ENCODE peak calls at places on chromosomes 16 and 17, in eight cellular contexts. One of them, this sample, is unnamed.

GRCh38 chr17:46943511-46944393 is 20.8 kb downstream of the GOSR2 start:
- DNase-seq in gastrocnemius medialis: no peak
- DNase-seq in dorsolateral prefrontal cortex: peak
- DNase-seq in GM10248: no peak
- DNase-seq in ecto neural progenitor cell: no peak
- DNase-seq in activated CD4-positive, alpha-beta T cell treated with anti-CD3 and anti-CD28 coated beads for 24 hours: no peak
- DNase-seq in NCI-H1105: no peak
- DNase-seq in activated T-cell treated with anti-CD3 and anti-CD28 coated beads for 48 hours: no peak
- DNase-seq in this sample: no peak

GRCh38 chr16:867421-868385 is 67.2 kb upstream of the GNG13 start:
- DNase-seq in ecto neural progenitor cell: no peak
- DNase-seq in activated T-cell treated with anti-CD3 and anti-CD28 coated beads for 48 hours: no peak
- DNase-seq in gastrocnemius medialis: no peak
- DNase-seq in NCI-H1105: no peak
- DNase-seq in activated CD4-positive, alpha-beta T cell treated with anti-CD3 and anti-CD28 coated beads for 24 hours: no peak
- DNase-seq in dorsolateral prefrontal cortex: no peak
- DNase-seq in GM10248: no peak
- DNase-seq in this sample: no peak

GRCh38 chr17:5069724-5070123 is 8.5 kb upstream of the ZFP3 start:
- DNase-seq in activated CD4-positive, alpha-beta T cell treated with anti-CD3 and anti-CD28 coated beads for 24 hours: no peak
- DNase-seq in NCI-H1105: no peak
- DNase-seq in GM10248: no peak
- DNase-seq in activated T-cell treated with anti-CD3 and anti-CD28 coated beads for 48 hours: no peak
- DNase-seq in dorsolateral prefrontal cortex: no peak
- DNase-seq in ecto neural progenitor cell: no peak
- DNase-seq in gastrocnemius medialis: no peak
- DNase-seq in this sample: no peak

GRCh38 chr17:10033982-10034381 is 128.9 kb upstream of the RCVRN start:
- DNase-seq in ecto neural progenitor cell: no peak
- DNase-seq in dorsolateral prefrontal cortex: no peak
- DNase-seq in activated CD4-positive, alpha-beta T cell treated with anti-CD3 and anti-CD28 coated beads for 24 hours: no peak
- DNase-seq in NCI-H1105: no peak
- DNase-seq in activated T-cell treated with anti-CD3 and anti-CD28 coated beads for 48 hours: no peak
- DNase-seq in gastrocnemius medialis: peak
- DNase-seq in GM10248: no peak
- DNase-seq in this sample: no peak

GRCh38 chr17:50837286-50837979 is 2.0 kb downstream of the WFIKKN2 start:
- DNase-seq in dorsolateral prefrontal cortex: no peak
- DNase-seq in gastrocnemius medialis: no peak
- DNase-seq in activated T-cell treated with anti-CD3 and anti-CD28 coated beads for 48 hours: no peak
- DNase-seq in GM10248: peak
- DNase-seq in ecto neural progenitor cell: no peak
- DNase-seq in NCI-H1105: no peak
- DNase-seq in activated CD4-positive, alpha-beta T cell treated with anti-CD3 and anti-CD28 coated beads for 24 hours: no peak
- DNase-seq in this sample: no peak

GRCh38 chr17:28864991-28865849 is 10.4 kb downstream of the ERAL1 start:
- DNase-seq in activated CD4-positive, alpha-beta T cell treated with anti-CD3 and anti-CD28 coated beads for 24 hours: no peak
- DNase-seq in ecto neural progenitor cell: no peak
- DNase-seq in dorsolateral prefrontal cortex: no peak
- DNase-seq in NCI-H1105: no peak
- DNase-seq in gastrocnemius medialis: no peak
- DNase-seq in GM10248: no peak
- DNase-seq in activated T-cell treated with anti-CD3 and anti-CD28 coated beads for 48 hours: no peak
- DNase-seq in this sample: no peak

GRCh38 chr17:11742891-11743290 is 144.6 kb downstream of the DNAH9 start:
- DNase-seq in gastrocnemius medialis: no peak
- DNase-seq in dorsolateral prefrontal cortex: no peak
- DNase-seq in GM10248: no peak
- DNase-seq in NCI-H1105: no peak
- DNase-seq in activated CD4-positive, alpha-beta T cell treated with anti-CD3 and anti-CD28 coated beads for 24 hours: no peak
- DNase-seq in ecto neural progenitor cell: no peak
- DNase-seq in activated T-cell treated with anti-CD3 and anti-CD28 coated beads for 48 hours: no peak
- DNase-seq in this sample: no peak

GRCh38 chr17:40827746-40828453 is 5.5 kb upstream of the KRT10 start:
- DNase-seq in activated T-cell treated with anti-CD3 and anti-CD28 coated beads for 48 hours: no peak
- DNase-seq in gastrocnemius medialis: no peak
- DNase-seq in dorsolateral prefrontal cortex: no peak
- DNase-seq in NCI-H1105: no peak
- DNase-seq in activated CD4-positive, alpha-beta T cell treated with anti-CD3 and anti-CD28 coated beads for 24 hours: no peak
- DNase-seq in ecto neural progenitor cell: no peak
- DNase-seq in GM10248: no peak
- DNase-seq in this sample: no peak

GRCh38 chr16:66924527-66925321 is 611 bp downstream of the RRAD start:
- DNase-seq in GM10248: peak
- DNase-seq in NCI-H1105: no peak
- DNase-seq in activated CD4-positive, alpha-beta T cell treated with anti-CD3 and anti-CD28 coated beads for 24 hours: no peak
- DNase-seq in gastrocnemius medialis: peak
- DNase-seq in dorsolateral prefrontal cortex: no peak
- DNase-seq in activated T-cell treated with anti-CD3 and anti-CD28 coated beads for 48 hours: peak
- DNase-seq in ecto neural progenitor cell: peak
- DNase-seq in this sample: peak

GRCh38 chr16:56109205-56109604 is 82.1 kb upstream of the GNAO1 start:
- DNase-seq in dorsolateral prefrontal cortex: no peak
- DNase-seq in gastrocnemius medialis: no peak
- DNase-seq in GM10248: no peak
- DNase-seq in NCI-H1105: no peak
- DNase-seq in activated T-cell treated with anti-CD3 and anti-CD28 coated beads for 48 hours: no peak
- DNase-seq in ecto neural progenitor cell: no peak
- DNase-seq in activated CD4-positive, alpha-beta T cell treated with anti-CD3 and anti-CD28 coated beads for 24 hours: no peak
- DNase-seq in this sample: no peak

GRCh38 chr16:66382171-66382965 is 15.9 kb downstream of the CDH5 start:
- DNase-seq in GM10248: no peak
- DNase-seq in ecto neural progenitor cell: no peak
- DNase-seq in dorsolateral prefrontal cortex: no peak
- DNase-seq in gastrocnemius medialis: no peak
- DNase-seq in activated T-cell treated with anti-CD3 and anti-CD28 coated beads for 48 hours: no peak
- DNase-seq in activated CD4-positive, alpha-beta T cell treated with anti-CD3 and anti-CD28 coated beads for 24 hours: no peak
- DNase-seq in NCI-H1105: no peak
- DNase-seq in this sample: no peak

GRCh38 chr17:68387485-68387884 is 69.8 kb downstream of the WIPI1 start:
- DNase-seq in ecto neural progenitor cell: no peak
- DNase-seq in dorsolateral prefrontal cortex: no peak
- DNase-seq in NCI-H1105: no peak
- DNase-seq in activated T-cell treated with anti-CD3 and anti-CD28 coated beads for 48 hours: no peak
- DNase-seq in gastrocnemius medialis: no peak
- DNase-seq in activated CD4-positive, alpha-beta T cell treated with anti-CD3 and anti-CD28 coated beads for 24 hours: no peak
- DNase-seq in GM10248: no peak
- DNase-seq in this sample: no peak

GRCh38 chr17:80109066-80109618 is 7.8 kb downstream of the GAA start:
- DNase-seq in activated T-cell treated with anti-CD3 and anti-CD28 coated beads for 48 hours: no peak
- DNase-seq in gastrocnemius medialis: no peak
- DNase-seq in dorsolateral prefrontal cortex: no peak
- DNase-seq in NCI-H1105: no peak
- DNase-seq in GM10248: no peak
- DNase-seq in activated CD4-positive, alpha-beta T cell treated with anti-CD3 and anti-CD28 coated beads for 24 hours: no peak
- DNase-seq in ecto neural progenitor cell: no peak
- DNase-seq in this sample: no peak

GRCh38 chr16:86476956-86477530 is 33.3 kb upstream of the FOXF1 start:
- DNase-seq in GM10248: no peak
- DNase-seq in activated CD4-positive, alpha-beta T cell treated with anti-CD3 and anti-CD28 coated beads for 24 hours: no peak
- DNase-seq in dorsolateral prefrontal cortex: no peak
- DNase-seq in activated T-cell treated with anti-CD3 and anti-CD28 coated beads for 48 hours: no peak
- DNase-seq in gastrocnemius medialis: no peak
- DNase-seq in NCI-H1105: no peak
- DNase-seq in ecto neural progenitor cell: no peak
- DNase-seq in this sample: no peak

GRCh38 chr17:76541739-76542450 is 2.1 kb downstream of the PRCD start:
- DNase-seq in ecto neural progenitor cell: no peak
- DNase-seq in dorsolateral prefrontal cortex: no peak
- DNase-seq in activated CD4-positive, alpha-beta T cell treated with anti-CD3 and anti-CD28 coated beads for 24 hours: no peak
- DNase-seq in NCI-H1105: no peak
- DNase-seq in gastrocnemius medialis: no peak
- DNase-seq in activated T-cell treated with anti-CD3 and anti-CD28 coated beads for 48 hours: no peak
- DNase-seq in GM10248: no peak
- DNase-seq in this sample: no peak

GRCh38 chr17:58385359-58385899 is 31.9 kb downstream of the RNF43 start:
- DNase-seq in dorsolateral prefrontal cortex: no peak
- DNase-seq in NCI-H1105: no peak
- DNase-seq in gastrocnemius medialis: no peak
- DNase-seq in activated CD4-positive, alpha-beta T cell treated with anti-CD3 and anti-CD28 coated beads for 24 hours: no peak
- DNase-seq in GM10248: no peak
- DNase-seq in activated T-cell treated with anti-CD3 and anti-CD28 coated beads for 48 hours: no peak
- DNase-seq in ecto neural progenitor cell: no peak
- DNase-seq in this sample: no peak

GRCh38 chr17:79942011-79942405 is 93.7 kb downstream of the TBC1D16 start:
- DNase-seq in dorsolateral prefrontal cortex: no peak
- DNase-seq in NCI-H1105: no peak
- DNase-seq in activated CD4-positive, alpha-beta T cell treated with anti-CD3 and anti-CD28 coated beads for 24 hours: no peak
- DNase-seq in activated T-cell treated with anti-CD3 and anti-CD28 coated beads for 48 hours: no peak
- DNase-seq in gastrocnemius medialis: peak
- DNase-seq in ecto neural progenitor cell: no peak
- DNase-seq in GM10248: no peak
- DNase-seq in this sample: no peak

GRCh38 chr16:49547448-49547847 is 173.8 kb downstream of the C16orf78 start:
- DNase-seq in activated CD4-positive, alpha-beta T cell treated with anti-CD3 and anti-CD28 coated beads for 24 hours: no peak
- DNase-seq in NCI-H1105: no peak
- DNase-seq in activated T-cell treated with anti-CD3 and anti-CD28 coated beads for 48 hours: no peak
- DNase-seq in gastrocnemius medialis: no peak
- DNase-seq in GM10248: no peak
- DNase-seq in ecto neural progenitor cell: no peak
- DNase-seq in dorsolateral prefrontal cortex: no peak
- DNase-seq in this sample: no peak

GRCh38 chr17:5122586-5123342 is 6.9 kb downstream of the USP6 start:
- DNase-seq in gastrocnemius medialis: peak
- DNase-seq in GM10248: no peak
- DNase-seq in dorsolateral prefrontal cortex: no peak
- DNase-seq in NCI-H1105: peak
- DNase-seq in ecto neural progenitor cell: peak
- DNase-seq in activated T-cell treated with anti-CD3 and anti-CD28 coated beads for 48 hours: no peak
- DNase-seq in activated CD4-positive, alpha-beta T cell treated with anti-CD3 and anti-CD28 coated beads for 24 hours: no peak
- DNase-seq in this sample: no peak

GRCh38 chr17:55825213-55825612 is 74.4 kb downstream of the PCTP start:
- DNase-seq in ecto neural progenitor cell: no peak
- DNase-seq in NCI-H1105: no peak
- DNase-seq in activated T-cell treated with anti-CD3 and anti-CD28 coated beads for 48 hours: no peak
- DNase-seq in activated CD4-positive, alpha-beta T cell treated with anti-CD3 and anti-CD28 coated beads for 24 hours: no peak
- DNase-seq in GM10248: no peak
- DNase-seq in gastrocnemius medialis: no peak
- DNase-seq in dorsolateral prefrontal cortex: no peak
- DNase-seq in this sample: no peak

GRCh38 chr17:16940116-16940881 is 31.6 kb downstream of the TNFRSF13B start:
- DNase-seq in NCI-H1105: no peak
- DNase-seq in dorsolateral prefrontal cortex: peak
- DNase-seq in ecto neural progenitor cell: peak
- DNase-seq in GM10248: no peak
- DNase-seq in activated CD4-positive, alpha-beta T cell treated with anti-CD3 and anti-CD28 coated beads for 24 hours: no peak
- DNase-seq in gastrocnemius medialis: no peak
- DNase-seq in activated T-cell treated with anti-CD3 and anti-CD28 coated beads for 48 hours: no peak
- DNase-seq in this sample: no peak

GRCh38 chr16:82761236-82761635 is 134.5 kb downstream of the CDH13 start:
- DNase-seq in GM10248: no peak
- DNase-seq in dorsolateral prefrontal cortex: peak
- DNase-seq in activated CD4-positive, alpha-beta T cell treated with anti-CD3 and anti-CD28 coated beads for 24 hours: no peak
- DNase-seq in activated T-cell treated with anti-CD3 and anti-CD28 coated beads for 48 hours: no peak
- DNase-seq in ecto neural progenitor cell: no peak
- DNase-seq in NCI-H1105: no peak
- DNase-seq in gastrocnemius medialis: peak
- DNase-seq in this sample: no peak